ENCODE peak calls at places on chromosomes 7 and 10, in seven cellular contexts. N is prostate gland, T is stomach, F is fibroblast of lung, L is IMR-90, C is hepatocyte, Q is psoas muscle. G is an unnamed sample. For H3K4me1, the result is how much of the 10 kb centered on the place peaks cover.

GRCh38 chr7:134121632-134122139 is 5.5 kb upstream of the LRGUK start:
- DNase-seq in N (no peak), T (no peak), F (no peak), L (no peak), C (no peak), Q (no peak), G (no peak)

GRCh38 chr10:90723416-90724068 is 134.3 kb downstream of the HTR7 start:
- DNase-seq in N (no peak), T (no peak), F (no peak), L (no peak), C (no peak), Q (no peak), G (no peak)

GRCh38 chr7:132464740-132465139 is 111.5 kb downstream of the PLXNA4 start:
- DNase-seq in N (no peak), T (no peak), F (peak), L (no peak), C (no peak), Q (no peak), G (no peak)

GRCh38 chr7:49244543-49244942 is 320.2 kb downstream of the CDC14C start:
- DNase-seq in N (no peak), T (no peak), F (no peak), L (no peak), C (no peak), Q (no peak), G (no peak)

GRCh38 chr7:1678571-1679325 is 8.7 kb downstream of the ELFN1 start:
- DNase-seq in N (no peak), T (peak), F (no peak), L (no peak), C (no peak), Q (no peak), G (no peak)

GRCh38 chr7:24722386-24723177 is 34.7 kb downstream of the GSDME start:
- DNase-seq in N (no peak), T (no peak), F (peak), L (no peak), C (peak), Q (no peak), G (no peak)

GRCh38 chr10:7092603-7093002 is 318.2 kb downstream of the SFMBT2 start:
- DNase-seq in N (no peak), T (no peak), F (no peak), L (no peak), C (no peak), Q (no peak), G (no peak)

GRCh38 chr10:46540412-46541016 is 15.9 kb downstream of the GPRIN2 start:
- DNase-seq in N (no peak), T (peak), F (no peak), L (no peak), C (no peak), Q (peak), G (no peak)

GRCh38 chr10:42989481-42989921 is 87.4 kb upstream of the RET start:
- DNase-seq in N (no peak), T (no peak), F (no peak), L (no peak), C (no peak), Q (no peak), G (no peak)

GRCh38 chr7:54529568-54529967 is 12.6 kb upstream of the VSTM2A start:
- DNase-seq in N (no peak), T (no peak), F (no peak), L (no peak), C (no peak), Q (no peak), G (no peak)

GRCh38 chr10:116472874-116473273 is 45.2 kb downstream of the PNLIPRP3 start:
- DNase-seq in N (no peak), T (no peak), F (no peak), L (peak), C (peak), Q (no peak), G (no peak)

GRCh38 chr7:111827863-111828504 is 265.7 kb upstream of the IMMP2L start:
- DNase-seq in N (no peak), T (no peak), F (peak), L (peak), C (peak), Q (no peak), G (no peak)

GRCh38 chr7:106666353-106666752 is 5.4 kb upstream of the CCDC71L start:
- DNase-seq in N (no peak), T (no peak), F (no peak), L (no peak), C (no peak), Q (no peak), G (no peak)

GRCh38 chr7:52114509-52114908 is 797.9 kb upstream of the COBL start:
- DNase-seq in N (no peak), T (no peak), F (no peak), L (no peak), C (no peak), Q (no peak), G (no peak)

GRCh38 chr7:3559178-3559765 is 258.2 kb downstream of the SDK1 start:
- DNase-seq in N (peak), T (no peak), F (peak), L (peak), C (peak), Q (no peak), G (peak)

GRCh38 chr10:24277771-24278518 is 69.0 kb downstream of the KIAA1217 start:
- DNase-seq in N (no peak), T (no peak), F (peak), L (no peak), C (peak), Q (peak), G (no peak)

GRCh38 chr10:5545778-5546710 is 21.3 kb downstream of the CALML3 start:
- DNase-seq in N (peak), T (peak), F (peak), L (peak), C (peak), Q (peak), G (peak)

GRCh38 chr10:60382946-60383681 is 6.6 kb downstream of the ANK3 start:
- DNase-seq in N (no peak), T (no peak), F (peak), L (peak), C (no peak), Q (no peak), G (no peak)

GRCh38 chr7:73976761-73977625 is 51.0 kb upstream of the ELN start:
- DNase-seq in N (no peak), T (no peak), F (no peak), L (no peak), C (peak), Q (peak), G (no peak)

GRCh38 chr10:102347236-102347828 is 48.2 kb upstream of the NFKB2 start:
- DNase-seq in N (peak), T (peak), F (peak), L (peak), C (peak), Q (peak), G (peak)

GRCh38 chr10:873020-873419 is 58.5 kb downstream of the LARP4B start:
- DNase-seq in N (no peak), T (no peak), F (no peak), L (no peak), C (no peak), Q (peak), G (no peak)

GRCh38 chr7:72445075-72445474 is 32.9 kb upstream of the CALN1 start:
- DNase-seq in N (no peak), T (no peak), F (no peak), L (no peak), C (no peak), Q (no peak), G (no peak)

GRCh38 chr7:129115676-129116075 is 28.8 kb upstream of the TSPAN33 start:
- DNase-seq in N (no peak), T (no peak), F (no peak), L (no peak), C (no peak), Q (no peak), G (no peak)

GRCh38 chr7:8638076-8638475 is 204.7 kb downstream of the NXPH1 start:
- DNase-seq in N (peak), T (no peak), F (peak), L (no peak), C (no peak), Q (no peak), G (no peak)

GRCh38 chr7:112453505-112454171 is 3.4 kb downstream of the IFRD1 start:
- DNase-seq in N (no peak), T (no peak), F (peak), L (peak), C (no peak), Q (no peak), G (no peak)

GRCh38 chr7:110186334-110186733 is 904.6 kb upstream of the LRRN3 start:
- DNase-seq in N (peak), T (no peak), F (no peak), L (no peak), C (peak), Q (no peak), G (no peak)

GRCh38 chr10:132504501-132505272 is 32.9 kb upstream of the INPP5A start:
- DNase-seq in N (no peak), T (no peak), F (no peak), L (no peak), C (no peak), Q (peak), G (peak)

GRCh38 chr10:117126034-117126433 is 12.0 kb downstream of the VAX1 start:
- DNase-seq in N (no peak), T (no peak), F (no peak), L (no peak), C (no peak), Q (no peak), G (no peak)

GRCh38 chr10:2680802-2681201 is 386.5 kb upstream of the PFKP start:
- DNase-seq in N (no peak), T (no peak), F (no peak), L (no peak), C (no peak), Q (no peak), G (no peak)

GRCh38 chr7:157306836-157307533 is 29.8 kb upstream of the DNAJB6 start:
- DNase-seq in N (no peak), T (no peak), F (no peak), L (no peak), C (no peak), Q (no peak), G (no peak)

GRCh38 chr7:157310676-157311185 is 26.1 kb upstream of the DNAJB6 start:
- DNase-seq in N (no peak), T (no peak), F (peak), L (peak), C (no peak), Q (no peak), G (no peak)

GRCh38 chr7:157309990-157310668 is 26.7 kb upstream of the DNAJB6 start:
- DNase-seq in N (no peak), T (no peak), F (peak), L (peak), C (no peak), Q (no peak), G (no peak)

GRCh38 chr7:157302314-157302711 is 34.5 kb upstream of the DNAJB6 start:
- DNase-seq in N (peak), T (peak), F (peak), L (peak), C (no peak), Q (peak), G (peak)

DNA sequence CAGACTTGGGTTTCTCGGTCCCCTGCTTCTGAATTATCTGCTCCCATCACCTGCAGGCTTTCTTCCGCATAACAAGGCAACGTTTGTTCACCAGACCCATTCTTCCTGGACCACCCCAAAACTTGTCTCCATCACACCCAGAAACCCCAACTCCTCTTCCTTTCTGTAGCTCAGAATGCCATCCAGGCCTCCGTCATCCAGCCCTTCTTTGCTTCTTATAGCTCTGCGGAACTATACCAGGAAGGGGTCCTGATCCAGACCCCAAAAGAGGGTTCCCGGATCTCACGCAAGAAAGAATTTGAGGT is 29.3 kb upstream of the DNAJB6 start:
- DNase-seq in N (no peak), T (no peak), F (no peak), L (no peak), C (no peak), Q (no peak), G (no peak)
- H3K4me1 ChIP-seq in N (under half), T (under half), F (under half), L (under half), C (under half), Q (under half), G (under half)

DNA sequence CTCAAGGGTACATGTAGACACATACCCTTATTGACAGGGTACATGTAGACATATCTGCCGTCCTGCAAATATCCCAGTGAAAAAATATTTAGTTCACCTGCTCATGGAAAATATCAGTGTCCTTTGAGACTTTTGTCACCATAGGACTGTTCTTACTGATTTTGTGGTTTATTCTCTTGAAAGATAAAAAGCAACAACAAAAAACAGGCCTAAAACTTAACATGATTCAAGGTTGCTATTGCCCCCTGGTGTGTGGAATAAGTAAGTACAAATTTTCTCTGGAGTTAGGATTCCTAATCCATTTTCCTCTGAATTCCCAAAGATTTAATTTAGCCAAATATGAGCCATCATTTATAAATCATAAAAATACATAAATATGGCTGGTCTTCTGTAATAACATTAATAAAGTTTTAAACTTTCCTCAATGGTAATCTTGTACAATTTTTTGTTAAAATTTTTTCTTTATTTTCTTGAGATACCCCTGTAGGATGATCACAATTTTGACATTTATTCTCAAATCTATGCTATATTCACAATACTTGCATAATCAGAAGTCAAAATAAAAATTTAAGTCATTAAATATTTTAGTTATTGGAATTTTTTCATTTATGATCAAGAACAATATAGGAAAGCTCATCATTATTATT is 741.4 kb upstream of the POT1 start:
- DNase-seq in N (no peak), T (no peak), F (peak), L (no peak), C (peak), Q (no peak), G (no peak)
- TF ChIP-seq CTCF in N (peak), T (peak), F (no peak), L (peak), C (peak), Q (peak), G (peak)

GRCh38 chr7:122304604-122304975 is at the start of gene FEZF1:
- DNase-seq in N (peak), T (no peak), F (no peak), L (no peak), C (peak), Q (no peak), G (peak)
- H3K4me1 ChIP-seq in N (under half), T (under half), F (under half), L (under half), C (under half), Q (under half), G (under half)

DNA sequence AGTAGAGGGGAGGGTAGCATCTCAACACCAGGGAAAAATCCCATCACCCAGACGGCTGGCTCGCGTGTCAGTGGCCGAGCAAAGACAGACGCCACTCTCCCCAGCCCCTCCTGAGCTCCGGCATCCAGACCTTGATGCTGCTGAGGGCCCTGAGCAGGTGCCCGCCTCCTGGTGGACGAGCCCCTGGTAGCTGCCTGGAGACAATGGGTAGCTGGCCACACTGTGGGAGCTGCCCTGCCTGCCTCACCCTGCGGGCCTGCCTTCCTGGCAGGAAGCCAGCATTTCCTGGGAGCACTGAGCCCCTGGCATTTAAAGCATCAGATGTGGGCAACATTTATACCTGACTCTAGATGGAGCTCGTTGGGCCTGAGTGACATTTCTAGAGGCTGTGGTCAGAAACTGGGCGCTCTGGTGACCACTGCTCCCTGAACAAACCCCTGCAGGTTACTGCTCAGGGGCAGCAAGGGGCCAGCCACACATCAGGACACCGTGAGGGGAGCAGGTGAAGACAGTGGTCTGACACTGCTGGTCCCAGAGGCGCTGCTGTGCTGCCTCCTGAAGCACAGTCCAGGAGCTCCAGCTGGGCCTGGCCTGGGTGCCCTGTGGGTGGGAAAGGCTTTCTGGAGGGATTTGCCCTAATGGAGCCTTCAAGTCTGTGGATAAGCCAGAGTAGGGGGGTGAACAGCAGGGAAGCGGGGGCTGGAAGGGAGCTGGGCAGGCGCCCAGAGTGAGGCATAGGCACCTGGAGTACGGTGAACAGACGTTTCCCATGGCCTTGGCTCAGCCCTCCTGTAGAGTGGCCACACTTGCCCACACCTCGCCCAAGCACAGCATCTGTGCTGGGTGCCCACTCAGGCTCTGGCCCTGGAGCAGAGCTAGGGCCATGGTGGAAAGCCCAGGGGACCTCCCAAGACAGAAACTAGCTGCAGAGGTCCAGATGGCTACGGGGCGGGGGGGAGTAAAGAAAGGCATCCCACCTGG is 138.7 kb downstream of the MAPK8 start:
- DNase-seq in N (no peak), T (peak), F (no peak), L (no peak), C (peak), Q (no peak), G (peak)
- TF ChIP-seq CTCF in N (no peak), T (no peak), F (no peak), L (no peak), C (no peak), Q (no peak), G (no peak)

GRCh38 chr10:44402465-44403205 is 17.7 kb upstream of the CXCL12 start:
- DNase-seq in N (no peak), T (no peak), F (no peak), L (no peak), C (no peak), Q (no peak), G (no peak)
- H3K4me1 ChIP-seq in N (under half), T (under half), F (under half), L (under half), C (under half), Q (under half), G (under half)

GRCh38 chr10:70324341-70324861 is 40.6 kb upstream of the NPFFR1 start:
- DNase-seq in N (no peak), T (no peak), F (no peak), L (no peak), C (no peak), Q (peak), G (no peak)

GRCh38 chr10:70323143-70323696 is 39.4 kb upstream of the NPFFR1 start:
- DNase-seq in N (no peak), T (no peak), F (no peak), L (no peak), C (no peak), Q (no peak), G (no peak)

GRCh38 chr10:70321897-70322890 is 38.4 kb upstream of the NPFFR1 start:
- DNase-seq in N (no peak), T (no peak), F (no peak), L (no peak), C (no peak), Q (no peak), G (no peak)

GRCh38 chr10:70324951-70325781 is 41.4 kb upstream of the NPFFR1 start:
- DNase-seq in N (no peak), T (no peak), F (no peak), L (no peak), C (no peak), Q (no peak), G (no peak)

GRCh38 chr10:70323697-70324340 is 40.0 kb upstream of the NPFFR1 start:
- DNase-seq in N (no peak), T (no peak), F (no peak), L (no peak), C (no peak), Q (no peak), G (no peak)
- TF ChIP-seq CTCF in N (no peak), T (no peak), F (no peak), L (no peak), C (no peak), Q (no peak), G (no peak)

GRCh38 chr10:130440494-130440893 is 304.3 kb downstream of the GLRX3 start:
- DNase-seq in N (no peak), T (no peak), F (no peak), L (no peak), C (no peak), Q (no peak), G (no peak)
- H3K4me1 ChIP-seq in N (under half), T (under half), F (under half), L (under half), C (under half), Q (under half), G (under half)

DNA sequence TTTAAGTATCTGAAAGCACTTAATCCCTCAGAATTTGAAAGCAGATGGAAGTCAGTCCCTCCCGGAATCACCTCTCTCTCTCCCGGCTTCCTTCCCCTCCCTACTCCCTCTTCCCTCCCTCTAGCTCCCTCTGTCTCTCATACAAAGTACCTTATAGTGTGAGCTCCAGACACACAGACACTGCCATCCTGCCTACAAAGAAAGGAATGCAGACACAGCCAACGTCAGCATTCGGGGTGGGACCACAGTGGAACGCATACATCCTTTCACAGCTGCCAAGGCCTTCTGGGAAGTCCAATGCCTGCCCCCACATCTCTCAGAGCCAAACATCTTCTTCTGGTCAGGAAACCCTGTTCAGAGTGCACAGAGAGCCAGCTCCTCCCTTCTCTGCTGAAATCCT is 9.3 kb downstream of the NOD1 start:
- DNase-seq in N (no peak), T (no peak), F (peak), L (peak), C (peak), Q (peak), G (peak)
- TF ChIP-seq CTCF in N (peak), T (peak), F (peak), L (peak), C (peak), Q (peak), G (no peak)

G was measured in body of pancreas.